ENCODE peak calls at places on chromosomes 4 and X, in ten cellular contexts. S, L, X, K, B, Q, W, U, R and A are unnamed samples.
A peak's percentile ranks its signal among the peaks of the same experiment; 100 is the strongest.

GRCh38 chrX:22800360-22800759 is 199.4 kb upstream of the DDX53 start:
- DNase-seq in S (peak; percentile 83), L (no peak), X (no peak), K (peak; percentile 11), B (no peak), Q (no peak), W (peak; percentile 75), U (peak; percentile 89), R (peak; percentile 93), A (peak; percentile 92)

GRCh38 chr4:141703497-141703896 is 67.1 kb downstream of the IL15 start:
- DNase-seq in S (no peak), L (no peak), X (no peak), K (no peak), B (no peak), Q (no peak), W (no peak), U (no peak), R (no peak), A (no peak)

GRCh38 chrX:134929813-134930212 is 61.0 kb upstream of the SMIM10 start:
- DNase-seq in S (no peak), L (no peak), X (no peak), K (no peak), B (no peak), Q (no peak), W (no peak), U (no peak), R (no peak), A (no peak)

GRCh38 chr4:189121336-189121735 is 819.3 kb upstream of the FRG1 start:
- DNase-seq in S (no peak), L (no peak), X (no peak), K (no peak), B (no peak), Q (no peak), W (no peak), U (no peak), R (no peak), A (no peak)

GRCh38 chrX:2693123-2693438 is 2.0 kb downstream of the CD99 start:
- DNase-seq in S (no peak), L (no peak), X (no peak), K (no peak), B (no peak), Q (no peak), W (no peak), U (no peak), R (no peak), A (no peak)

GRCh38 chr4:8917868-8918783 is 46.5 kb upstream of the HMX1 start:
- DNase-seq in S (peak; percentile 15), L (peak; percentile 38), X (peak; percentile 80), K (peak; percentile 44), B (peak; percentile 69), Q (peak; percentile 50), W (no peak), U (peak; percentile 19), R (peak; percentile 45), A (peak; percentile 53)

GRCh38 chr4:168076989-168077725 is 15.2 kb upstream of the ANXA10 start:
- DNase-seq in S (peak; percentile 56), L (peak; percentile 88), X (peak; percentile 75), K (no peak), B (peak; percentile 73), Q (peak; percentile 32), W (peak; percentile 64), U (peak; percentile 71), R (peak; percentile 88), A (peak; percentile 88)

GRCh38 chrX:134186362-134187121 is 50.4 kb upstream of the CCDC160 start:
- DNase-seq in S (no peak), L (no peak), X (peak; percentile 16), K (no peak), B (no peak), Q (peak; percentile 20), W (no peak), U (no peak), R (no peak), A (no peak)

GRCh38 chrX:15299945-15300851 is 15.2 kb downstream of the ASB11 start:
- DNase-seq in S (peak; percentile 17), L (no peak), X (peak; percentile 8), K (no peak), B (no peak), Q (no peak), W (no peak), U (peak; percentile 30), R (peak; percentile 52), A (peak; percentile 38)

GRCh38 chr4:138843611-138844010 is 172.0 kb upstream of the NOCT start:
- DNase-seq in S (no peak), L (no peak), X (no peak), K (no peak), B (no peak), Q (no peak), W (no peak), U (no peak), R (no peak), A (no peak)

GRCh38 chrX:53239474-53239873 is 14.5 kb upstream of the KDM5C start:
- DNase-seq in S (no peak), L (no peak), X (no peak), K (no peak), B (no peak), Q (no peak), W (no peak), U (no peak), R (no peak), A (no peak)

GRCh38 chr4:76607266-76607799 is 172.3 kb downstream of the SHROOM3 start:
- DNase-seq in S (peak; percentile 98), L (no peak), X (peak; percentile 50), K (no peak), B (no peak), Q (no peak), W (no peak), U (peak; percentile 47), R (peak; percentile 48), A (no peak)

GRCh38 chr4:87359258-87359657 is 31.7 kb downstream of the HSD17B11 start:
- DNase-seq in S (no peak), L (no peak), X (no peak), K (no peak), B (no peak), Q (no peak), W (no peak), U (no peak), R (no peak), A (no peak)

GRCh38 chr4:157961591-157961990 is 211.2 kb downstream of the GASK1B start:
- DNase-seq in S (no peak), L (no peak), X (no peak), K (no peak), B (no peak), Q (no peak), W (no peak), U (no peak), R (no peak), A (peak; percentile 10)

GRCh38 chr4:147928400-147928799 is 196.5 kb downstream of the ARHGAP10 start:
- DNase-seq in S (no peak), L (no peak), X (no peak), K (no peak), B (no peak), Q (no peak), W (no peak), U (peak; percentile 76), R (peak; percentile 6), A (peak; percentile 30)

GRCh38 chr4:44760142-44760898 is 34.0 kb upstream of the GNPDA2 start:
- DNase-seq in S (peak; percentile 44), L (peak; percentile 19), X (peak; percentile 52), K (no peak), B (peak; percentile 12), Q (no peak), W (peak; percentile 20), U (peak; percentile 20), R (peak; percentile 61), A (peak; percentile 70)

GRCh38 chr4:23957465-23957864 is 67.6 kb upstream of the PPARGC1A start:
- DNase-seq in S (no peak), L (no peak), X (no peak), K (no peak), B (no peak), Q (no peak), W (no peak), U (no peak), R (no peak), A (no peak)

GRCh38 chr4:139625487-139625886 is 40.1 kb upstream of the MGST2 start:
- DNase-seq in S (no peak), L (no peak), X (no peak), K (peak; percentile 25), B (no peak), Q (no peak), W (no peak), U (no peak), R (no peak), A (no peak)

GRCh38 chrX:40177489-40177888 is 79.7 kb upstream of the BCOR start:
- DNase-seq in S (no peak), L (no peak), X (no peak), K (no peak), B (no peak), Q (no peak), W (no peak), U (no peak), R (no peak), A (no peak)
- H3K4me3 ChIP-seq in S (no peak overlapping the region), L (peak overlapping the region; percentile 60), X (no peak overlapping the region), K (peak overlapping the region; percentile 74), B (no peak overlapping the region), Q (no peak overlapping the region), W (no peak overlapping the region), U (no peak overlapping the region), R (no peak overlapping the region), A (no peak overlapping the region)

GRCh38 chr4:85681194-85681803 is 206.3 kb downstream of the ARHGAP24 start:
- DNase-seq in S (peak; percentile 99), L (no peak), X (no peak), K (no peak), B (peak; percentile 33), Q (peak; percentile 19), W (peak; percentile 99), U (peak; percentile 49), R (peak; percentile 95), A (peak; percentile 99)
- TF ChIP-seq CTCF in S (no peak), L (no peak), X (no peak), K (no peak), B (no peak), Q (no peak), W (no peak), U (no peak), R (no peak), A (no peak)

DNA sequence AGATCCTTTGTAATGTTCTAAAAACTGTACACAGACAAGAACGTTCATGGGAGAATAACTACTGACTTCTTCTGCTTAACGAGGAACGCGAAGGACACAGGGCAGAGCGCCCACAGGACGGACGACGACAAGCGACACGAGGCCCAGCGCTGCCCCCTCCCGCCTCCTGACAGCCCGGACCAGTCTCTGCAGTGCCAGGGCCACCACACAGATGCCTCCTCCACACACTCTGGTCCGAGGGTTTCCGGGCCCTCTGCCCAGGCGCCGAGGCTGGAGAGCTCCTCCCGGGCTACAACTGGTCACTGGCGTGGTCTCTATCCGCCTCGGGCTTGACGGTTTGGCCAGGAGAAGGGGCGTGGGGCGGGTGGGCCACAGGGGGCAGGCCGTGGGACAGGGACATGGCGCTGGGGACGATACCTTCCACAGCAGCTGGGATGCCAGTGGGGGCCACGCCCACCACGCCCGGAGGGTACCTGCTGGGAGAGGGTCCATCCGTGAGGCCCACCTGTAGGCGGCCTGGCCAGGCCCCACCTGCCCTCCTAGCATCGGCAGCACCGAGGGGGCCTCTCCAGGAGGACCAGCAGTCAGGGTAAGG is 36.9 kb downstream of the CTBP1 start:
- DNase-seq in S (no peak), L (no peak), X (no peak), K (peak; percentile 14), B (no peak), Q (no peak), W (no peak), U (no peak), R (no peak), A (no peak)
- H3K4me3 ChIP-seq in S (no peak overlapping the region), L (no peak overlapping the region), X (no peak overlapping the region), K (no peak overlapping the region), B (no peak overlapping the region), Q (no peak overlapping the region), W (no peak overlapping the region), U (no peak overlapping the region), R (no peak overlapping the region), A (no peak overlapping the region)

GRCh38 chr4:110589297-110589696 is 33.6 kb downstream of the PITX2 start:
- DNase-seq in S (peak; percentile 14), L (no peak), X (no peak), K (no peak), B (no peak), Q (no peak), W (no peak), U (peak; percentile 11), R (peak; percentile 19), A (peak; percentile 36)
- TF ChIP-seq CTCF in S (peak; percentile 45), L (no peak), X (peak; percentile 32), K (peak; percentile 11), B (no peak), Q (no peak), W (no peak), U (peak; percentile 31), R (peak; percentile 31), A (peak; percentile 43)